ENCODE peak calls at places on chromosomes 1 and 21, in four cellular contexts. D is COR-L47, M is neural crest cell, I is left kidney. X is an unnamed sample.

GRCh38 chr1:241316372-241316771 is 40.6 kb downstream of the RGS7 start:
- DNase-seq in D (no peak), M (no peak), I (no peak), X (no peak)

GRCh38 chr1:107782192-107782845 is 182.7 kb downstream of the VAV3 start:
- DNase-seq in D (peak), M (peak), I (peak), X (peak)

GRCh38 chr1:116772648-116773045 is 18.4 kb downstream of the CD2 start:
- DNase-seq in D (no peak), M (no peak), I (no peak), X (no peak)

GRCh38 chr1:178969226-178969987 is 56.3 kb upstream of the FAM20B start:
- DNase-seq in D (no peak), M (no peak), I (no peak), X (no peak)

GRCh38 chr1:8134546-8135235 is 108.6 kb upstream of the ERRFI1 start:
- DNase-seq in D (no peak), M (no peak), I (no peak), X (no peak)

GRCh38 chr21:25658427-25658980 is 19.4 kb downstream of the JAM2 start:
- DNase-seq in D (no peak), M (no peak), I (no peak), X (no peak)

GRCh38 chr1:40799351-40799867 is 15.8 kb downstream of the KCNQ4 start:
- DNase-seq in D (no peak), M (no peak), I (peak), X (no peak)

GRCh38 chr1:203907901-203908300 is 46.5 kb downstream of the SNRPE start:
- DNase-seq in D (no peak), M (no peak), I (no peak), X (no peak)

GRCh38 chr21:41121785-41122415 is 46.1 kb upstream of the BACE2 start:
- DNase-seq in D (peak), M (peak), I (peak), X (peak)

GRCh38 chr1:94401206-94401605 is 17.0 kb upstream of the ABCD3 start:
- DNase-seq in D (no peak), M (no peak), I (no peak), X (no peak)

GRCh38 chr1:41612953-41613352 is 128.5 kb upstream of the EDN2 start:
- DNase-seq in D (no peak), M (no peak), I (no peak), X (no peak)

GRCh38 chr1:10678395-10678794 is 118.1 kb downstream of the CASZ1 start:
- DNase-seq in D (no peak), M (no peak), I (no peak), X (no peak)

GRCh38 chr1:159318784-159319551 is 16.8 kb downstream of the FCER1A start:
- DNase-seq in D (no peak), M (no peak), I (no peak), X (no peak)

GRCh38 chr1:217431395-217431794 is 199.5 kb downstream of the GPATCH2 start:
- DNase-seq in D (no peak), M (no peak), I (no peak), X (no peak)

GRCh38 chr1:206074839-206075238 is 21.9 kb downstream of the RHEX start:
- DNase-seq in D (peak), M (no peak), I (no peak), X (no peak)

GRCh38 chr1:202144510-202145324 is at the start of gene ARL8A:
- DNase-seq in D (peak), M (peak), I (peak), X (peak)

GRCh38 chr1:73026114-73026513 is 743.8 kb upstream of the NEGR1 start:
- DNase-seq in D (no peak), M (no peak), I (peak), X (no peak)

GRCh38 chr1:166479052-166479631 is 312.3 kb upstream of the FAM78B start:
- DNase-seq in D (peak), M (peak), I (peak), X (peak)

GRCh38 chr1:57512386-57512785 is 88.5 kb upstream of the DAB1 start:
- DNase-seq in D (peak), M (no peak), I (no peak), X (no peak)

GRCh38 chr1:206975313-206975712 is 5.1 kb upstream of the FCAMR start:
- DNase-seq in D (peak), M (no peak), I (no peak), X (no peak)

GRCh38 chr1:150550222-150551048 is 1.2 kb downstream of the ADAMTSL4 start:
- DNase-seq in D (no peak), M (no peak), I (no peak), X (no peak)